ENCODE peak calls at places on chromosomes 4 and X, in six cellular contexts. L is K562, H is sigmoid colon, Z is suprapubic skin, D is transverse colon, I is H1. R is an unnamed sample.
A peak's percentile ranks its signal among the peaks of the same experiment; 100 is the strongest.

GRCh38 chrX:118373538-118373937 is 27.6 kb downstream of the WDR44 start:
- DNase-seq in Z (no peak), I (no peak), L (no peak), D (no peak), H (no peak), R (no peak)

GRCh38 chr4:16196482-16197393 is 29.5 kb downstream of the TAPT1 start:
- DNase-seq in D (no peak), I (no peak), H (no peak), L (no peak), Z (no peak), R (no peak)

GRCh38 chr4:88177981-88178632 is 19.7 kb upstream of the ABCG2 start:
- DNase-seq in L (peak; percentile 13), Z (no peak), D (peak; percentile 24), H (no peak), I (peak; percentile 71), R (no peak)

GRCh38 chrX:140274761-140275525 is 229.9 kb downstream of the SOX3 start:
- DNase-seq in I (no peak), L (no peak), Z (no peak), H (no peak), D (no peak), R (no peak)

GRCh38 chr4:151163855-151164254 is 64.4 kb downstream of the RPS3A start:
- DNase-seq in L (no peak), Z (no peak), D (no peak), I (no peak), H (no peak), R (no peak)

GRCh38 chr4:123469245-123469644 is 72.7 kb downstream of the SPRY1 start:
- DNase-seq in I (no peak), L (no peak), H (no peak), D (no peak), Z (no peak), R (no peak)

GRCh38 chrX:115030635-115031034 is 13.2 kb upstream of the IL13RA2 start:
- DNase-seq in H (no peak), L (no peak), I (no peak), Z (no peak), D (peak; percentile 46), R (no peak)

GRCh38 chr4:38774181-38774580 is 8.6 kb downstream of the TLR10 start:
- DNase-seq in I (no peak), L (no peak), D (no peak), Z (no peak), H (no peak), R (no peak)

GRCh38 chr4:8831221-8832129 is 40.2 kb downstream of the HMX1 start:
- DNase-seq in D (peak; percentile 0), I (no peak), H (peak; percentile 45), L (no peak), Z (peak; percentile 70), R (no peak)

GRCh38 chrX:152892499-152892898 is 5.4 kb upstream of the ZNF185 start:
- DNase-seq in Z (no peak), L (no peak), D (no peak), H (no peak), I (no peak), R (no peak)

GRCh38 chrX:129540725-129541184 is 696 bp downstream of the OCRL start:
- DNase-seq in H (peak; percentile 69), D (peak; percentile 66), I (peak; percentile 44), Z (no peak), L (no peak), R (no peak)

GRCh38 chrX:71640002-71640401 is 21.7 kb upstream of the CXCR3 start:
- DNase-seq in I (no peak), H (no peak), L (no peak), D (no peak), Z (no peak), R (no peak)

GRCh38 chrX:155505296-155505695 is 46.9 kb upstream of the F8A3 start:
- DNase-seq in Z (no peak), L (no peak), I (no peak), D (no peak), H (no peak), R (no peak)

GRCh38 chr4:174273960-174274359 is 9.5 kb downstream of the FBXO8 start:
- DNase-seq in H (no peak), L (no peak), I (no peak), Z (no peak), D (no peak), R (no peak)

GRCh38 chrX:13764765-13765164 is 30.2 kb downstream of the OFD1 start:
- DNase-seq in I (no peak), L (no peak), Z (no peak), H (no peak), D (no peak), R (no peak)

GRCh38 chrX:78092296-78092695 is 11.8 kb upstream of the PGK1 start:
- DNase-seq in I (peak; percentile 46), L (no peak), Z (no peak), D (no peak), H (no peak), R (no peak)
- TF ChIP-seq CTCF in I (peak; percentile 47), L (peak; percentile 45), Z (no peak), D (no peak), H (no peak), R (peak; percentile 42)

DNA sequence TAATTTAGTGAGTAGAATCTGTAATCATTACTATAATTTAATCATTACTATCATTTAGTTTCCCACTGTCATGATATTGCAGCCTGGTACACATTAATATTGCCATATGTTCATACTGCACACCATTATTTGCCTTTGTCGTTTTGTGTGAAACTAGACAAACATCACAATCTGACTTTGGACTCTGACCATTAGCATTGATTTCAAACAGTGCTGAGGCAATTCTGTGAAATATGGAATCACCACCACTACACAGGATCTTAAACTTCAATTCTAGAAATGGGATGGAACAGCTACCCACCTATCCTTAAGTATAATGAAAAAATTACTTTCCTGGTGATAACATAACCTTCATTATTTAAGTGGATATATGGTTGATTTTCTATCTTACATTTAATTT is 98.3 kb downstream of the SORBS2 start:
- DNase-seq in D (no peak), I (no peak), H (no peak), L (no peak), Z (no peak), R (no peak)
- TF ChIP-seq EP300 in D (no peak), I (no peak), H (no peak), L (no peak), Z (no peak), R (no peak)

GRCh38 chrX:154367474-154368308 is 6.7 kb downstream of the FLNA start:
- DNase-seq in Z (no peak), L (no peak), D (no peak), I (no peak), H (no peak), R (no peak)

GRCh38 chrX:154366666-154367055 is 7.8 kb downstream of the FLNA start:
- DNase-seq in L (no peak), H (no peak), D (no peak), I (no peak), Z (no peak), R (no peak)

GRCh38 chrX:154369453-154370299 is 4.8 kb downstream of the FLNA start:
- DNase-seq in L (peak; percentile 59), H (peak; percentile 96), I (peak; percentile 65), D (peak; percentile 64), Z (peak; percentile 86), R (peak; percentile 93)

GRCh38 chrX:154370300-154370881 is 4.0 kb downstream of the FLNA start:
- DNase-seq in L (peak; percentile 32), H (no peak), I (no peak), D (no peak), Z (no peak), R (no peak)

GRCh38 chrX:154368630-154369452 is 5.6 kb downstream of the FLNA start:
- DNase-seq in Z (peak; percentile 90), L (peak; percentile 78), D (peak; percentile 75), I (no peak), H (peak; percentile 92), R (peak; percentile 92)
- TF ChIP-seq POLR2AphosphoS5 in Z (no peak), L (peak; percentile 65), D (peak; percentile 17), I (peak; percentile 54), H (no peak), R (peak; percentile 27)

DNA sequence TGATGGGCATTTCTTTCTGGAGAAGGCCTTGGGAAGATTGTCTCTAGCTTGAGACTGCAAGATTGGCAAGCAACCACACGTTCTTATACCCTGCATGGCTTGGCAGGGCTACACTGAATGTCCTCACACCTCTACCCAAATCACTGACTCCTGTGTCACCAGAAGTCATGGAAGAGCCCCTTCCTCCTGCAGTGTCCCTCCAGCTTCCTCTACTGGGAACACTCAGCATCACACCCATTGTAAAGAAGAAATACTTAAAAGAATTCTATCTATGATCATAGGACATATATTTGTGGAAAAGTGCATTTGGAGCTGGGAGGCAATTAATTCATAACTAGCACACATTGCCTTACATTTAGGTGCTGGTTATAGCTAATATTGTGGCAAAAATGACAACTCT is 113.1 kb downstream of the CCSER1 start:
- DNase-seq in D (no peak), Z (no peak), H (no peak), I (no peak), L (no peak), R (no peak)
- TF ChIP-seq CTCF in D (no peak), Z (no peak), H (no peak), I (peak; percentile 24), L (no peak), R (no peak)

DNA sequence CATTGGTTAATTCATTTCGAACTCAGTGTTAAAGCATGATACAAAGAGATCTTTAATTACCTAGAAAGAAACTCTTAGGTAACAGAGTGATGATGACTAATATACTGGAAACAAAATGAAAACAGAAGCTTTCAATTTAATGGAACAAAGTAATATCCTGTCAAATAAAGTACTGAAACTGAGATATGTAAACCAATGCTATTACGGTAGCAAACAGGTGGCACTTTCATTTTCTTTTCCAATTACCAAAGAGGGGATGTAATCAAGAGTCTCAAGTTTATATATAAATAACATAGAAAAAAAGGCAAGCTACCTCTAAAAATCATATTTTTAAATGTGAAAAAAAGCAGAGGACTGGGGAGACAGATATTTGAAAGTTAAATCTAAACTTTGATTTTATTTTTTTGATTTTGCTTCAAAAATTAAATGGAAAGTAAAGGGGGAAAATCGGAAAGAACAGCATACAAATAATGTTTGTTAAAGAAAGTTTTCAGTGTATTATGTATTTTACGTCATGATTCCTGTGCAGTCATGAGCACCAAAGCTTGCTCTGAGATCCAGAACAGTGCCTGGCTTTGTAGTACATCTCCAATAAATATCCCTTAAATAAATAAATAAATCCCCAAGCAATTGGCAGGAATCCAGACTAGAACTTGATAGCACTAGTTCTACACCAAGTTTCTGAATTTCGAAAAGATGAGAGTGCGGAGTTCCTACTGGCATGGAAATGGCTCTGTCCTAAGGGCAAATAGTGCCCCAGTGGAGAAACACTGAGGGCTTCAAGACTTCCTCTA is 25.0 kb upstream of the RAPGEF2 start:
- DNase-seq in Z (no peak), L (no peak), D (no peak), H (no peak), I (no peak), R (no peak)
- TF ChIP-seq EP300 in Z (no peak), L (no peak), D (no peak), H (no peak), I (no peak), R (no peak)